ENCODE peak calls at places on chromosomes 3 and 15, in five cellular contexts. H is left colon, W is cardiac septum, U is transverse colon, N is fibroblast of the aortic adventitia. L is an unnamed sample.

GRCh38 chr3:133130168-133130567 is 92.0 kb downstream of the TMEM108 start:
- DNase-seq in U (no peak), H (no peak), W (no peak), N (no peak), L (no peak)

GRCh38 chr3:43190682-43191081 is 84.8 kb upstream of the POMGNT2 start:
- DNase-seq in N (peak; percentile 43), W (no peak), U (no peak), H (no peak), L (peak; percentile 91)

GRCh38 chr3:89314454-89314853 is 207.0 kb downstream of the EPHA3 start:
- DNase-seq in W (no peak), U (no peak), N (peak; percentile 16), H (no peak), L (peak; percentile 54)

GRCh38 chr3:9204253-9205005 is 45.0 kb downstream of the SRGAP3 start:
- DNase-seq in W (no peak), U (no peak), N (no peak), H (no peak), L (no peak)

GRCh38 chr15:58805095-58805494 is 34.0 kb downstream of the MINDY2 start:
- DNase-seq in W (no peak), U (no peak), H (no peak), N (peak; percentile 28), L (peak; percentile 32)

GRCh38 chr3:195159819-195160175 is 111.2 kb downstream of the XXYLT1 start:
- DNase-seq in N (no peak), W (no peak), H (no peak), U (no peak), L (no peak)

GRCh38 chr15:68616397-68616796 is 37.6 kb downstream of the CORO2B start:
- DNase-seq in N (no peak), W (no peak), H (no peak), U (no peak), L (no peak)

GRCh38 chr15:57947781-57948180 is 117.7 kb downstream of the ALDH1A2 start:
- DNase-seq in W (no peak), N (peak; percentile 14), H (no peak), U (no peak), L (peak; percentile 49)

GRCh38 chr3:114417265-114417664 is 123.4 kb downstream of the TIGIT start:
- DNase-seq in H (no peak), W (no peak), U (no peak), N (no peak), L (no peak)

GRCh38 chr3:51712963-51713362 is 6.1 kb downstream of the GRM2 start:
- DNase-seq in N (no peak), W (peak; percentile 51), H (no peak), U (no peak), L (no peak)

GRCh38 chr3:183159319-183159718 is 3.2 kb downstream of the LAMP3 start:
- DNase-seq in W (no peak), H (no peak), N (no peak), U (no peak), L (no peak)

GRCh38 chr3:132228923-132229322 is 88.3 kb upstream of the ACP3 start:
- DNase-seq in N (peak; percentile 17), W (no peak), U (no peak), H (no peak), L (no peak)

GRCh38 chr3:2543247-2543646 is 444.6 kb downstream of the CNTN4 start:
- DNase-seq in U (no peak), W (no peak), N (no peak), H (no peak), L (no peak)

GRCh38 chr3:51386852-51387229 is 1.8 kb downstream of the MANF start:
- DNase-seq in U (no peak), H (no peak), N (no peak), W (no peak), L (no peak)

GRCh38 chr3:58176185-58176530 is 34.6 kb downstream of the DNASE1L3 start:
- DNase-seq in N (no peak), H (no peak), U (no peak), W (no peak), L (no peak)

GRCh38 chr3:49359623-49360022 is 1.5 kb upstream of the GPX1 start:
- DNase-seq in W (no peak), U (no peak), N (peak; percentile 38), H (no peak), L (no peak)

GRCh38 chr3:195356151-195357086 is 85.5 kb upstream of the XXYLT1 start:
- DNase-seq in H (no peak), N (peak; percentile 11), U (no peak), W (no peak), L (peak; percentile 17)

GRCh38 chr3:64152100-64152499 is 73.2 kb downstream of the PRICKLE2 start:
- DNase-seq in H (no peak), N (peak; percentile 83), W (no peak), U (peak; percentile 36), L (peak; percentile 92)

GRCh38 chr15:74387988-74388955 is 20.8 kb upstream of the CYP11A1 start:
- DNase-seq in H (no peak), U (no peak), N (no peak), W (no peak), L (no peak)

GRCh38 chr15:34721802-34722795 is 32.7 kb downstream of the GJD2 start:
- DNase-seq in W (peak; percentile 82), H (peak; percentile 4), U (no peak), N (peak; percentile 74), L (peak; percentile 41)

L was measured in cardiac fibroblast.